ENCODE peak calls at places on chromosomes 2 and 18, in nine cellular contexts. P is caudate nucleus, R is cardiac muscle cell, K is dorsolateral prefrontal cortex, O is right cardiac atrium, I is substantia nigra, W is OCI-LY7, Z is mesenchymal stem cell, B is heart right ventricle. F is an unnamed sample.

GRCh38 chr2:42040643-42041277 is 7.1 kb upstream of the PKDCC start:
- DNase-seq in P (no peak), R (no peak), K (no peak), O (peak), I (no peak), W (no peak), Z (no peak), B (no peak), F (no peak)

GRCh38 chr18:56043691-56044090 is 455.7 kb upstream of the TCF4 start:
- DNase-seq in P (peak), R (no peak), K (peak), O (peak), I (peak), W (no peak), Z (no peak), B (no peak), F (no peak)

GRCh38 chr2:23065936-23066335 is 319.0 kb upstream of the KLHL29 start:
- DNase-seq in P (no peak), R (no peak), K (no peak), O (no peak), I (no peak), W (no peak), Z (no peak), B (no peak), F (no peak)

GRCh38 chr2:224401641-224402342 is at the start of gene FAM124B:
- DNase-seq in P (peak), R (no peak), K (peak), O (peak), I (peak), W (no peak), Z (peak), B (peak), F (peak)

GRCh38 chr2:221492606-221493005 is 79.5 kb downstream of the EPHA4 start:
- DNase-seq in P (no peak), R (no peak), K (no peak), O (no peak), I (no peak), W (no peak), Z (no peak), B (no peak), F (no peak)

GRCh38 chr2:235291464-235291863 is 202.4 kb upstream of the AGAP1 start:
- DNase-seq in P (no peak), R (no peak), K (no peak), O (no peak), I (no peak), W (no peak), Z (no peak), B (no peak), F (no peak)

GRCh38 chr2:200345917-200346316 is 39.4 kb downstream of the SPATS2L start:
- DNase-seq in P (no peak), R (no peak), K (no peak), O (no peak), I (no peak), W (no peak), Z (no peak), B (no peak), F (no peak)

GRCh38 chr2:8514274-8514662 is 167.6 kb upstream of the ID2 start:
- DNase-seq in P (no peak), R (no peak), K (no peak), O (no peak), I (no peak), W (no peak), Z (no peak), B (no peak), F (no peak)

GRCh38 chr18:79916546-79917350 is 34.7 kb downstream of the SLC66A2 start:
- DNase-seq in P (no peak), R (no peak), K (no peak), O (no peak), I (no peak), W (no peak), Z (no peak), B (no peak), F (peak)

GRCh38 chr2:48312126-48312525 is 217.8 kb upstream of the STON1 start:
- DNase-seq in P (no peak), R (no peak), K (no peak), O (no peak), I (no peak), W (no peak), Z (no peak), B (no peak), F (no peak)

GRCh38 chr2:219661197-219661954 is 33.9 kb downstream of the SLC4A3 start:
- DNase-seq in P (no peak), R (no peak), K (no peak), O (no peak), I (no peak), W (no peak), Z (no peak), B (no peak), F (no peak)

GRCh38 chr2:43288417-43289305 is 62.3 kb upstream of the ZFP36L2 start:
- DNase-seq in P (no peak), R (no peak), K (no peak), O (no peak), I (no peak), W (no peak), Z (peak), B (no peak), F (no peak)

GRCh38 chr2:98917031-98917459 is 19.0 kb downstream of the CRACDL start:
- DNase-seq in P (no peak), R (no peak), K (no peak), O (no peak), I (no peak), W (no peak), Z (peak), B (no peak), F (no peak)

GRCh38 chr2:147310335-147311057 is 534.3 kb upstream of the ACVR2A start:
- DNase-seq in P (no peak), R (no peak), K (no peak), O (no peak), I (no peak), W (no peak), Z (no peak), B (no peak), F (no peak)

GRCh38 chr2:23452397-23452796 is 67.4 kb downstream of the KLHL29 start:
- DNase-seq in P (no peak), R (no peak), K (no peak), O (no peak), I (no peak), W (no peak), Z (no peak), B (no peak), F (no peak)

GRCh38 chr2:215624423-215624829 is 188.6 kb upstream of the FN1 start:
- DNase-seq in P (no peak), R (no peak), K (no peak), O (peak), I (no peak), W (no peak), Z (peak), B (no peak), F (no peak)

GRCh38 chr2:226125151-226125550 is 674.5 kb downstream of the IRS1 start:
- DNase-seq in P (no peak), R (no peak), K (no peak), O (no peak), I (no peak), W (no peak), Z (no peak), B (no peak), F (no peak)

GRCh38 chr18:961644-962355 is 57.1 kb downstream of the ADCYAP1 start:
- DNase-seq in P (no peak), R (peak), K (no peak), O (peak), I (peak), W (peak), Z (peak), B (peak), F (peak)

DNA sequence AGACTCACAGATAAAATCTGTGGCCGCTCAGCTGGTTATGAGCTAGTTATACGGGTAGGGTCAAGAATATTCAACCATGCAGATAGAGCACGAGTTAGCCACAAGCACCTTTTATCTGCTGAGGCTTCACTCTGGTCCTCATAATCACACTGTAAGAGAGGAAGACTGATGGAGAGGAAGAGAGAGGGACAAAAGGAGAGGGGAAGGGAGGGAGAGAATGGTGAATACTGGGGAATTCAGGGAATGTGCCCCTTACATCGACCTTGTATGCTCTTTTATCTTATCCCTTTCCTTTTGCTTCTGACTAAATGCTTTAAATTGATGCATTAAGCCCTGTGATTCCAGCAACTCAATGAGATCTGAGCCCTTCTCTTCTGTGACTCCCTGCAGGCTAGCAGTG is 333.1 kb downstream of the DSEL start:
- DNase-seq in P (no peak), R (no peak), K (no peak), O (no peak), I (no peak), W (no peak), Z (no peak), B (no peak), F (no peak)
- H3K27ac ChIP-seq in P (no peak), R (no peak), K (no peak), O (no peak), I (no peak), W (no peak), Z (no peak), B (no peak), F (no peak)

DNA sequence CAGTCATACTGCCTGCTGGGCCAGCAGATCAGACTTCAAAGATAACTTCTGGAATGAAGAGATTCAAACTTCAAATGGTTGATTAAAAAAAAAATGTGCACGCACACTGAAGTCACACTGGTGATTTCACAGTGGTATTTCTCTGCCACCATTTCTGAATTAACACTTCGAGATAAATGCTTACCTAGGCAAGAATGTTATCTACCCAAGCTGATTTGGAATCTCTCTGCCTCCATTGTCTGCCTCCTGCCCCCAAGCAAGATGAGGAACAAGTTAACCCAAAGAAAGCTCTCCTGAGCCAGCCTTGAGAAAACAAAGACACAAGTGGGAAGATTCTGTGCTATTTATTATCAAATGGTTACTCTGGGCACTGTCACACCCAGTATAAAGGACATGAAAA is 6.5 kb downstream of the LAMA1 start:
- DNase-seq in P (no peak), R (no peak), K (no peak), O (no peak), I (no peak), W (no peak), Z (no peak), B (no peak), F (no peak)
- H3K27ac ChIP-seq in P (no peak), R (no peak), K (no peak), O (no peak), I (no peak), W (no peak), Z (no peak), B (no peak), F (no peak)

GRCh38 chr2:197258580-197258979 is 52.0 kb downstream of the ANKRD44 start:
- DNase-seq in P (no peak), R (no peak), K (no peak), O (no peak), I (no peak), W (no peak), Z (peak), B (no peak), F (no peak)
- H3K27ac ChIP-seq in P (no peak), R (no peak), K (no peak), O (no peak), I (no peak), W (peak), Z (no peak), B (peak), F (no peak)

GRCh38 chr18:10057401-10057800 is 143.6 kb downstream of the VAPA start:
- DNase-seq in P (no peak), R (no peak), K (no peak), O (no peak), I (no peak), W (no peak), Z (no peak), B (no peak), F (no peak)
- H3K27ac ChIP-seq in P (no peak), R (no peak), K (no peak), O (no peak), I (no peak), W (no peak), Z (peak), B (peak), F (no peak)

GRCh38 chr2:180291552-180292421 is 284.7 kb upstream of the CWC22 start:
- DNase-seq in P (no peak), R (no peak), K (no peak), O (no peak), I (no peak), W (no peak), Z (no peak), B (no peak), F (no peak)

GRCh38 chr2:180291060-180291459 is 284.0 kb upstream of the CWC22 start:
- DNase-seq in P (no peak), R (no peak), K (no peak), O (no peak), I (no peak), W (no peak), Z (no peak), B (no peak), F (no peak)

DNA sequence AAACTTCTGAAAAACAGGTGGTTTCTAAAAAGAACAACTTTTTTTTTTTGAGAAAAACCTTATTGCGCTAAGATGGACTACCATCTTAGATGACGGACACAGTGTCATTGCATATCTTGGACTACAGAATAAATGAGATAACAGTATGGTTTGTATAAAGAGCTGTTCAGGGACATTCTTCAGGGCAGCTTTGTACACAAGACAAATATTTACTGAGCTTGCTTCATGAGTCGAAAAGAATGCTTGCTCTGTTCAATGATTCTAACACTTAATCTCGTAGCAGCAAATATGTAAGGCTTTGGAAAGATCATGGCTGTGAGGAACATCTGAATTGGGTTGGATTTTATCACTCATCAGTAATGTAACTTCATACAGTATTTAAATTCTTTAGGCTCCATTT is 282.5 kb upstream of the CWC22 start:
- DNase-seq in P (no peak), R (no peak), K (no peak), O (no peak), I (no peak), W (no peak), Z (no peak), B (no peak), F (no peak)
- H3K27ac ChIP-seq in P (no peak), R (no peak), K (no peak), O (no peak), I (no peak), W (no peak), Z (no peak), B (no peak), F (no peak)

F was measured in kidney.